ENCODE peak calls at places on chromosomes 5 and 9, in six cellular contexts. L is heart right ventricle, J is IMR-90, D is left ventricle myocardium inferior, K is lower lobe of right lung, R is kidney. T is an unnamed sample.

GRCh38 chr5:6780802-6781391 is 67.7 kb downstream of the TENT4A start:
- DNase-seq in L (no peak), J (no peak), D (no peak), K (no peak), R (no peak), T (no peak)

GRCh38 chr5:132363431-132364112 is 5.9 kb upstream of the SLC22A5 start:
- DNase-seq in L (no peak), J (peak; percentile 93), D (no peak), K (no peak), R (no peak), T (peak; percentile 88)

GRCh38 chr5:83715316-83716060 is 5.2 kb downstream of the HAPLN1 start:
- DNase-seq in L (no peak), J (no peak), D (no peak), K (no peak), R (no peak), T (no peak)

GRCh38 chr5:15483348-15484090 is 16.5 kb upstream of the FBXL7 start:
- DNase-seq in L (no peak), J (peak; percentile 19), D (no peak), K (no peak), R (no peak), T (no peak)

GRCh38 chr9:137619240-137620090 is 660 bp downstream of the EHMT1 start:
- DNase-seq in L (no peak), J (peak; percentile 36), D (peak; percentile 29), K (peak; percentile 58), R (peak; percentile 81), T (no peak)

GRCh38 chr5:161165998-161166660 is 314.1 kb upstream of the ATP10B start:
- DNase-seq in L (no peak), J (no peak), D (no peak), K (no peak), R (peak; percentile 61), T (no peak)

GRCh38 chr5:1648806-1649205 is 125.0 kb upstream of the LPCAT1 start:
- DNase-seq in L (no peak), J (no peak), D (no peak), K (no peak), R (no peak), T (no peak)

GRCh38 chr5:71737931-71738539 is 19.0 kb downstream of the CARTPT start:
- DNase-seq in L (no peak), J (no peak), D (no peak), K (no peak), R (no peak), T (no peak)

GRCh38 chr9:116484483-116484776 is 202.7 kb upstream of the TRIM32 start:
- DNase-seq in L (no peak), J (no peak), D (no peak), K (no peak), R (no peak), T (no peak)

GRCh38 chr9:88161144-88161543 is 22.9 kb upstream of the SPATA31C2 start:
- DNase-seq in L (no peak), J (no peak), D (no peak), K (no peak), R (no peak), T (no peak)

GRCh38 chr5:176647870-176648466 is 684 bp downstream of the TSPAN17 start:
- DNase-seq in L (peak; percentile 62), J (no peak), D (peak; percentile 52), K (peak; percentile 80), R (peak; percentile 85), T (no peak)

GRCh38 chr5:118224546-118224945 is 763.8 kb downstream of the DTWD2 start:
- DNase-seq in L (no peak), J (peak; percentile 13), D (no peak), K (no peak), R (no peak), T (no peak)

GRCh38 chr9:214488-215448 is at the start of gene DOCK8:
- DNase-seq in L (peak; percentile 70), J (no peak), D (peak; percentile 68), K (peak; percentile 92), R (peak; percentile 84), T (no peak)

GRCh38 chr9:40911647-40912046 is 216.8 kb downstream of the FOXD4L6 start:
- DNase-seq in L (no peak), J (no peak), D (no peak), K (no peak), R (no peak), T (no peak)

GRCh38 chr9:20316372-20316771 is 305.9 kb downstream of the MLLT3 start:
- DNase-seq in L (no peak), J (no peak), D (no peak), K (no peak), R (no peak), T (no peak)

GRCh38 chr5:90909091-90909503 is 350.5 kb downstream of the ADGRV1 start:
- DNase-seq in L (no peak), J (peak; percentile 39), D (no peak), K (no peak), R (no peak), T (no peak)

GRCh38 chr5:96083361-96083881 is 121.8 kb upstream of the ELL2 start:
- DNase-seq in L (no peak), J (peak; percentile 27), D (no peak), K (no peak), R (no peak), T (no peak)

GRCh38 chr5:180111273-180111695 is 39.7 kb upstream of the RNF130 start:
- DNase-seq in L (no peak), J (no peak), D (no peak), K (no peak), R (peak; percentile 40), T (peak; percentile 64)

GRCh38 chr9:112898872-112899281 is 8.2 kb upstream of the SLC46A2 start:
- DNase-seq in L (no peak), J (no peak), D (no peak), K (no peak), R (no peak), T (no peak)

GRCh38 chr5:56255521-56255920 is 22.4 kb upstream of the ANKRD55 start:
- DNase-seq in L (no peak), J (no peak), D (no peak), K (no peak), R (no peak), T (no peak)

GRCh38 chr9:16727452-16728127 is 142.9 kb downstream of the BNC2 start:
- DNase-seq in L (no peak), J (peak; percentile 39), D (no peak), K (no peak), R (no peak), T (no peak)

GRCh38 chr5:114789773-114790402 is 379.8 kb downstream of the TRIM36 start:
- DNase-seq in L (no peak), J (no peak), D (no peak), K (no peak), R (no peak), T (no peak)

GRCh38 chr5:55418994-55419991 is 111.5 kb downstream of the MTREX start:
- DNase-seq in L (no peak), J (peak; percentile 60), D (no peak), K (no peak), R (no peak), T (no peak)

GRCh38 chr5:74085186-74085585 is 459.2 kb downstream of the ARHGEF28 start:
- DNase-seq in L (no peak), J (no peak), D (no peak), K (no peak), R (no peak), T (no peak)

DNA sequence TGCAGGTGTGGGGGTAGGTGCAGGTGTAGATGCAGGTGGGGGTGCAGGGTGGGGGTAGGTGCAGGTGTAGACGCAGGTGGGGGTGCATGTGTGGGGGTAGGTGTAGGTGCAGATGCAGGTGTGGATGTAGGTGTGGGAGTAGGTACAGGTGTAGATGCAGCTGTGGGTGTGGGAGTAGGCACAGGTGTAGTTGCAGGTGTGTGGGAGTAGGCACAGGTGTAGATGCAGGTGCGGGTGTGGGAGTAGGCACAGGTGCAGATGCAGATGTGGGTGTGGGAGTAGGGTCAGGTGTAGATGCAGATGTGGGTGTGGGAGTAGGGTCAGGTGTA is 94.6 kb downstream of the PHF2 start:
- DNase-seq in L (no peak), J (no peak), D (peak; percentile 5), K (no peak), R (no peak), T (no peak)
- TF ChIP-seq CTCF in L (no peak), J (no peak), D (no peak), K (no peak), R (no peak), T (no peak)

GRCh38 chr5:174421408-174421805 is 303.0 kb upstream of the MSX2 start:
- DNase-seq in L (no peak), J (no peak), D (no peak), K (no peak), R (no peak), T (no peak)

GRCh38 chr5:174423538-174423937 is 300.8 kb upstream of the MSX2 start:
- DNase-seq in L (no peak), J (no peak), D (no peak), K (no peak), R (no peak), T (no peak)

GRCh38 chr5:174420651-174421407 is 303.6 kb upstream of the MSX2 start:
- DNase-seq in L (no peak), J (no peak), D (no peak), K (no peak), R (no peak), T (no peak)

GRCh38 chr5:174419523-174420132 is 304.8 kb upstream of the MSX2 start:
- DNase-seq in L (peak; percentile 89), J (peak; percentile 91), D (peak; percentile 87), K (peak; percentile 89), R (peak; percentile 94), T (peak; percentile 88)

GRCh38 chr5:174418809-174419522 is 305.4 kb upstream of the MSX2 start:
- DNase-seq in L (peak; percentile 14), J (no peak), D (no peak), K (no peak), R (no peak), T (no peak)
- H3K27ac ChIP-seq in L (no peak overlapping the region), J (no peak overlapping the region), D (no peak overlapping the region), K (no peak overlapping the region), R (no peak overlapping the region), T (no peak overlapping the region)

GRCh38 chr5:9339206-9339818 is 206.6 kb downstream of the SEMA5A start:
- DNase-seq in L (no peak), J (no peak), D (no peak), K (no peak), R (no peak), T (no peak)
- TF ChIP-seq CTCF in L (peak; percentile 33), J (peak; percentile 26), D (peak; percentile 14), K (no peak), R (no peak), T (peak; percentile 56)

DNA sequence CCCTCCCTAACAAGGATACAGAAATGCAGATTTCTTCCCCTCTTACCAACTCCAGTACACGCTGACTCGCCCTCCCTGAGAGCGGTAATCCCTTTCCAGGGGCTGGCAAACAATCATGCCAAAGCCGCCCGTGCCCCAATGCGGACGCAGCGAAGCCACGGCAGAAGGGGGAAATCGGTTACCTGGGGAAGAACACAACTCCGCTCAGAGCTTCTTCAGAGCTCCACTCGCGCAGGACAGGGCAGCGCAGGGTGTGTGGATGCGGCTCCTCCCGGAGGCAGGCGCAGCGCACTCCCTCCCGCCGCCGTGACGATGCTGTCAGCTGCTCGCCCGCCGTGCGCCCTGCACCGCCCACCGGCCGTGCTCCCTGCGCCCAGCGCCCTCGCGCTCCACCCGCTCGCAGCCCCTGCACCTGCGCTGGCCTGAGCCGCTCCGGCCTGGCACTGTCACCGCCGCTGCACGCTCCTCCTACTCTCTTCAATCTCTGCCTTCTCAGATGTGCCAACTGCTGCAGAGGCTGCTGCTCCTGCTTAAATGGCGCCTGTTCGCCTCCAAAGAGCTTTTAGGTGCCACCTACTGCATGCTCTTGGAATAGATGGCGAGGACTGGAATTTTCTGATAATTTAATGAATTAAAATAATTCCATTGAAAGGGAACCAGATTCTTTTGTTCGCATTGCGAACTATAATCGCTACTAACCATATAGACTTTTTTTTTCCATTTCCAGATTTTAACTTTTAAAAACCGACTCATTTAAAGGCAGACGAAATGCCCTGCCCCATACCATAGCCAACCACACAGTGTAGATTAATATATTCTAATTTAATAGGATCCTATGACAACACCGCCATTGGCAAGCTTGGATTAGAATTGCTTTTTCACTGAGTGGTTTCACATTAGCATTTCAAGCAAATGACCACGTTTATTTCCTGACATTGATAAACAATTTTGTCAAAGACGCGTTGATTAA is at the start of gene DIRAS2:
- DNase-seq in L (peak; percentile 37), J (peak; percentile 43), D (peak; percentile 22), K (peak; percentile 75), R (peak; percentile 89), T (no peak)
- H3K27ac ChIP-seq in L (no peak within 1 kb of the TSS), J (no peak within 1 kb of the TSS), D (no peak within 1 kb of the TSS), K (no peak within 1 kb of the TSS), R (peak within 1 kb of the TSS; percentile 74), T (no peak within 1 kb of the TSS)

T was measured in RWPE2.